ENCODE peak calls at places on chromosomes 5 and 9, in seven cellular contexts. D, S, P, N, H, F and V are unnamed samples.
A peak's percentile ranks its signal among the peaks of the same experiment; 100 is the strongest.

GRCh38 chr5:157400741-157401140 is 59.3 kb upstream of the NIPAL4 start:
- DNase-seq in P (no peak), S (no peak), D (no peak), F (no peak), H (no peak), N (no peak), V (no peak)

GRCh38 chr9:4366649-4367330 is 66.9 kb upstream of the GLIS3 start:
- DNase-seq in F (no peak), D (peak; percentile 78), P (peak; percentile 57), N (no peak), H (peak; percentile 54), S (peak; percentile 44), V (no peak)

GRCh38 chr9:123119566-123119965 is 86.1 kb downstream of the GPR21 start:
- DNase-seq in S (no peak), F (no peak), P (no peak), H (no peak), D (no peak), N (no peak), V (no peak)

GRCh38 chr9:3475300-3476020 is 50.3 kb downstream of the RFX3 start:
- DNase-seq in P (no peak), N (no peak), F (no peak), H (peak; percentile 12), D (no peak), S (no peak), V (peak; percentile 46)

GRCh38 chr9:36093384-36093783 is 43.1 kb upstream of the GLIPR2 start:
- DNase-seq in P (no peak), S (no peak), D (no peak), H (no peak), F (no peak), N (no peak), V (no peak)

GRCh38 chr9:78023003-78023741 is 8.4 kb downstream of the GNAQ start:
- DNase-seq in N (no peak), F (peak; percentile 95), H (no peak), S (peak; percentile 80), D (peak; percentile 22), P (no peak), V (peak; percentile 82)

GRCh38 chr9:75615284-75615683 is 275.2 kb upstream of the PCSK5 start:
- DNase-seq in D (peak; percentile 51), H (no peak), S (peak; percentile 29), F (no peak), N (no peak), P (no peak), V (no peak)

GRCh38 chr5:127930311-127930710 is 153.3 kb upstream of the SLC12A2 start:
- DNase-seq in H (no peak), D (no peak), S (peak; percentile 60), P (peak; percentile 52), F (peak; percentile 67), N (no peak), V (no peak)

GRCh38 chr5:131068893-131069643 is 96.0 kb downstream of the HINT1 start:
- DNase-seq in N (no peak), D (no peak), F (no peak), S (no peak), H (no peak), P (no peak), V (no peak)

GRCh38 chr9:109968702-109969450 is 188.9 kb downstream of the PALM2AKAP2 start:
- DNase-seq in D (peak; percentile 60), P (peak; percentile 40), H (peak; percentile 38), F (no peak), S (no peak), N (no peak), V (no peak)

GRCh38 chr5:40600383-40600782 is 79.3 kb upstream of the PTGER4 start:
- DNase-seq in H (no peak), F (no peak), N (no peak), D (no peak), P (no peak), S (no peak), V (no peak)

GRCh38 chr9:104765138-104765537 is 1.2 kb downstream of the NIPSNAP3B start:
- DNase-seq in D (no peak), N (no peak), F (no peak), S (no peak), P (no peak), H (no peak), V (no peak)

GRCh38 chr5:78964889-78965288 is 20.2 kb downstream of the ARSB start:
- DNase-seq in D (peak; percentile 63), N (no peak), S (peak; percentile 70), F (no peak), P (peak; percentile 59), H (no peak), V (no peak)

GRCh38 chr9:21455320-21455719 is 15.1 kb downstream of the IFNA1 start:
- DNase-seq in D (peak; percentile 74), H (peak; percentile 25), S (no peak), N (no peak), F (no peak), P (peak; percentile 11), V (peak; percentile 40)

GRCh38 chr5:54469655-54470054 is 14.2 kb downstream of the HSPB3 start:
- DNase-seq in S (no peak), N (no peak), H (no peak), F (no peak), D (no peak), P (no peak), V (no peak)

GRCh38 chr5:84436866-84437265 is 52.2 kb upstream of the EDIL3 start:
- DNase-seq in N (no peak), F (no peak), P (peak; percentile 6), D (no peak), H (no peak), S (peak; percentile 73), V (no peak)

GRCh38 chr9:37924538-37924937 is 20.6 kb upstream of the SLC25A51 start:
- DNase-seq in P (no peak), D (no peak), F (no peak), S (no peak), N (no peak), H (no peak), V (no peak)

GRCh38 chr9:1718836-1719235 is 296.3 kb upstream of the SMARCA2 start:
- DNase-seq in N (no peak), P (no peak), S (no peak), F (no peak), D (no peak), H (no peak), V (no peak)
- TF ChIP-seq CTCF in N (no peak), P (no peak), S (no peak), F (no peak), D (no peak), H (no peak), V (no peak)

GRCh38 chr5:177496111-177497010 is 1.0 kb downstream of the PDLIM7 start:
- DNase-seq in N (no peak), H (peak; percentile 88), D (peak; percentile 95), S (peak; percentile 69), P (peak; percentile 91), F (peak; percentile 65), V (peak; percentile 73)
- TF ChIP-seq CTCF in N (no peak), H (no peak), D (peak; percentile 38), S (peak; percentile 62), P (peak; percentile 63), F (peak; percentile 46), V (peak; percentile 34)

GRCh38 chr5:111063709-111064322 is 7.7 kb upstream of the TSLP start:
- DNase-seq in P (no peak), N (no peak), D (no peak), H (no peak), F (peak; percentile 14), S (peak; percentile 87), V (no peak)

GRCh38 chr5:111061618-111062017 is 9.9 kb upstream of the TSLP start:
- DNase-seq in S (no peak), N (no peak), H (no peak), F (no peak), D (no peak), P (no peak), V (no peak)

GRCh38 chr5:111058064-111058463 is 13.4 kb upstream of the TSLP start:
- DNase-seq in P (no peak), F (no peak), N (no peak), D (no peak), H (no peak), S (no peak), V (no peak)

DNA sequence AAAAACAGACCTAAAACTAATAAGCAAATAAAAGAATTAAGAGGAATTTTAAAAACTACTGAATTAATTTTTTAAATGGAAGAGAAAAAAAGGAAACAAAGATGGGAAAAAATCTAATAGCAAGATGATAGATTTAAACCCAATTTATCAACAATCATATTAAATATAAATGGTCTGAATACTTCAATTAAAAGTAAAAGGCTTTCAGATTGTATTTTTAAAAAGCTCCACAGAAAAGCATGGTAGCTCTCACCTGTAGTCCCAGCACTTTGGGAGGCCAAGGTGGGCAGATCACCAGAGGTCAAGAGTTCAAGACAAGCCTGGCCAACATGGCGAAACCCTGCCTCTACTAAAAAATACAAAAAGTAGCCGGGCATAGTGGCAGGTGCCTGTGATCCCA is 11.3 kb upstream of the TSLP start:
- DNase-seq in H (no peak), P (no peak), D (no peak), N (no peak), F (no peak), S (no peak), V (no peak)
- TF ChIP-seq CTCF in H (no peak), P (no peak), D (no peak), N (no peak), F (no peak), S (no peak), V (no peak)

DNA sequence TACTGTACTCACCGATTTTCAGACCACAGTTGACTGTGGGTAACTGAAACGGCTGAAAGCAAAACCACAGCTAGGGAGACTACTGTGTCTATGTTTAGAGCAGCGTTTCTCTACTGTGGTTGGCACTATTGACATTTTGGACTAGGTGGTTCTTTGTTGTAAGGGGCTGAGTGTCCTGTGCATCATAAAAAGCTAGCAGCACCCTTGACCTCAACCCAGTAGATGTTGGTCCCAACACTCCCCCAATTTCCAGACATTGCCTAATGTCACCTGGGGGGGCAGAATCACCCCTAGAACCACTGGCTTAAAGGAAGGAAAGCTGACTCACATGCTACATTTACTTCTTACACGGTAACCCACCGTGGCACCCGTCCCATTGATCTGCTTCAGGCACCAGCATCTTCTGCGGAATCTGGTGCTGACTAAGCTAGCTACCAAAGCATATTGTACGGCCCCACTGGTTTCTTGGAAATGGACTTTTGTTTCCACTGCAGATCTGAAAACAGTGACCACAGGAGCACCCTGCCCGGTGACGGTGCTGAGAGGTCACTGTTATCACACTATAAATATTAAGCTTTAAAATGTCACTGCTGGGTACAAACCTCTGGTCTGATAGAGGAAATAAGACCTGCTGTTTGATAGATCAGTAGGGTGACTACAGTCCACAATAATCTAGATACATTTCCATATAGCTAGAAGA is 151.5 kb downstream of the HSD17B3 start:
- DNase-seq in N (no peak), D (no peak), F (no peak), S (no peak), H (no peak), P (no peak), V (no peak)
- TF ChIP-seq CTCF in N (no peak), D (no peak), F (no peak), S (no peak), H (no peak), P (no peak), V (no peak)